ENCODE peak calls at places on chromosomes 4 and X, in six cellular contexts. G is WTC11, V is glutamatergic neuron, F is brain microvascular endothelial cell, W is activated B cell treated with CpG ODN at 0.5 μM for 24 hours, T is uterus. I is an unnamed sample.

GRCh38 chrX:143648705-143649104 is 12.8 kb upstream of the SLITRK4 start:
- DNase-seq in G (no peak), V (no peak), F (no peak), W (no peak), T (no peak), I (no peak)

GRCh38 chr4:762211-763190 is 56.9 kb downstream of the PCGF3 start:
- DNase-seq in G (no peak), V (peak; percentile 47), F (peak; percentile 36), W (no peak), T (no peak), I (no peak)

GRCh38 chrX:33134164-33134563 is 77.2 kb downstream of the DMD start:
- DNase-seq in G (no peak), V (no peak), F (no peak), W (no peak), T (no peak), I (no peak)

GRCh38 chr4:10008208-10009005 is 12.9 kb downstream of the SLC2A9 start:
- DNase-seq in G (no peak), V (no peak), F (no peak), W (no peak), T (no peak), I (no peak)

GRCh38 chr4:11488657-11489448 is 60.2 kb upstream of the HS3ST1 start:
- DNase-seq in G (no peak), V (no peak), F (no peak), W (no peak), T (no peak), I (no peak)

GRCh38 chr4:83115000-83115399 is 471 bp upstream of the PLAC8 start:
- DNase-seq in G (no peak), V (no peak), F (peak; percentile 16), W (no peak), T (no peak), I (no peak)

GRCh38 chrX:22135994-22136684 is 104.0 kb downstream of the PHEX start:
- DNase-seq in G (no peak), V (no peak), F (no peak), W (no peak), T (peak; percentile 31), I (peak; percentile 5)

GRCh38 chr4:132557660-132558059 is 591.4 kb upstream of the PCDH10 start:
- DNase-seq in G (no peak), V (no peak), F (no peak), W (no peak), T (no peak), I (no peak)

GRCh38 chrX:21968333-21968732 is 27.8 kb downstream of the SMS start:
- DNase-seq in G (no peak), V (no peak), F (no peak), W (no peak), T (no peak), I (no peak)

GRCh38 chrX:105098201-105098600 is 122.3 kb downstream of the TEX13A start:
- DNase-seq in G (no peak), V (no peak), F (no peak), W (no peak), T (no peak), I (no peak)

GRCh38 chrX:18810416-18810815 is 103.0 kb downstream of the PPEF1 start:
- DNase-seq in G (no peak), V (no peak), F (no peak), W (no peak), T (no peak), I (no peak)

GRCh38 chr4:42655921-42656735 is 777 bp downstream of the ATP8A1 start:
- DNase-seq in G (peak; percentile 40), V (peak; percentile 75), F (no peak), W (peak; percentile 57), T (peak; percentile 19), I (peak; percentile 40)

GRCh38 chr4:176387571-176387970 is 67.8 kb downstream of the SPCS3 start:
- DNase-seq in G (no peak), V (no peak), F (no peak), W (no peak), T (no peak), I (no peak)

GRCh38 chr4:1055721-1056590 is 44.5 kb downstream of the FGFRL1 start:
- DNase-seq in G (peak; percentile 59), V (no peak), F (no peak), W (peak; percentile 64), T (peak; percentile 15), I (peak; percentile 60)

GRCh38 chr4:153207027-153207426 is 2.8 kb downstream of the TRIM2 start:
- DNase-seq in G (no peak), V (no peak), F (no peak), W (no peak), T (no peak), I (no peak)

GRCh38 chr4:4831266-4831665 is 28.2 kb upstream of the MSX1 start:
- DNase-seq in G (no peak), V (no peak), F (no peak), W (no peak), T (no peak), I (no peak)

GRCh38 chr4:179124419-179124818 is 1682.2 kb upstream of the AGA start:
- DNase-seq in G (no peak), V (no peak), F (no peak), W (no peak), T (no peak), I (no peak)

GRCh38 chr4:36187723-36188333 is 56.5 kb downstream of the ARAP2 start:
- DNase-seq in G (peak; percentile 20), V (no peak), F (peak; percentile 4), W (no peak), T (no peak), I (no peak)

GRCh38 chrX:133190877-133191738 is 27.0 kb downstream of the TFDP3 start:
- DNase-seq in G (no peak), V (peak; percentile 13), F (no peak), W (no peak), T (no peak), I (no peak)

GRCh38 chrX:10259716-10260115 is 102.9 kb downstream of the CLCN4 start:
- DNase-seq in G (no peak), V (no peak), F (peak; percentile 37), W (no peak), T (no peak), I (no peak)

GRCh38 chrX:16479206-16479869 is 170.6 kb upstream of the S100G start:
- DNase-seq in G (no peak), V (no peak), F (peak; percentile 41), W (no peak), T (no peak), I (no peak)

GRCh38 chrX:16445166-16445752 is 204.7 kb upstream of the S100G start:
- DNase-seq in G (peak; percentile 27), V (peak; percentile 36), F (peak; percentile 27), W (peak; percentile 15), T (no peak), I (peak; percentile 25)

GRCh38 chr4:2818351-2818939 is 25.2 kb upstream of the ADD1 start:
- DNase-seq in G (peak; percentile 63), V (peak; percentile 78), F (no peak), W (no peak), T (no peak), I (no peak)

GRCh38 chr4:128379860-128380259 is 92.2 kb upstream of the PGRMC2 start:
- DNase-seq in G (peak; percentile 56), V (peak; percentile 20), F (peak; percentile 14), W (no peak), T (peak; percentile 38), I (peak; percentile 49)

GRCh38 chrX:109695637-109696036 is 37.4 kb downstream of the ACSL4 start:
- DNase-seq in G (no peak), V (no peak), F (no peak), W (no peak), T (no peak), I (no peak)

GRCh38 chrX:105191878-105192277 is 28.6 kb downstream of the TEX13A start:
- DNase-seq in G (peak; percentile 35), V (peak; percentile 52), F (peak; percentile 3), W (no peak), T (no peak), I (no peak)

GRCh38 chrX:19514791-19515614 is at the start of gene MAP3K15:
- DNase-seq in G (peak; percentile 46), V (peak; percentile 54), F (no peak), W (peak; percentile 13), T (no peak), I (peak; percentile 16)

DNA sequence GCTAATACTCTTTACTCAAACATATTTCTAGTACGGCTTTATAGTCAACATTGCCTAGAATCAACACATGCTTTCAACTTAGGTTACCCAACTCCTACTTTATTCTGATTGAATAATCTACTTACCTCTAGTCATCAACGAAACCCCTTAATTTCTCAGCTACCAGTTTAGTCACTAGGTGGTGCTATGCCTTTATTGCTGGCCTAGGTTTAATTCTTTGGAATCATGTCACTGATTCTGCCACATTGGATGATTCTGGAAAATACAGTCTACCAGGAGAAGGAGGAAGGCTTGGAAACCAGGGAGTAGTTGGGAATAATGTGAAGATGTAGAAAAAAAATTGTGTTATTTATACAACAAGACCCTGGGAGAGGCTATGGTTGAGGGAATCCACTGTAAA is 167.7 kb downstream of the DCAF12L2 start:
- DNase-seq in G (no peak), V (no peak), F (peak; percentile 3), W (no peak), T (no peak), I (no peak)
- TF ChIP-seq CTCF in G (no peak), V (peak; percentile 28), F (peak; percentile 7), W (no peak), T (no peak), I (no peak)

GRCh38 chr4:138050601-138051000 is 191.5 kb downstream of the SLC7A11 start:
- DNase-seq in G (peak; percentile 58), V (peak; percentile 63), F (peak; percentile 53), W (no peak), T (no peak), I (no peak)
- TF ChIP-seq CTCF in G (no peak), V (no peak), F (no peak), W (no peak), T (no peak), I (no peak)

GRCh38 chr4:25857403-25857802 is 5.4 kb downstream of the SEL1L3 start:
- DNase-seq in G (no peak), V (no peak), F (no peak), W (no peak), T (no peak), I (no peak)
- TF ChIP-seq CTCF in G (no peak), V (no peak), F (peak; percentile 35), W (no peak), T (no peak), I (no peak)

GRCh38 chrX:39396358-39396995 is 595.2 kb downstream of the MID1IP1 start:
- DNase-seq in G (no peak), V (peak; percentile 28), F (no peak), W (no peak), T (no peak), I (no peak)
- TF ChIP-seq CTCF in G (no peak), V (no peak), F (no peak), W (no peak), T (no peak), I (no peak)

DNA sequence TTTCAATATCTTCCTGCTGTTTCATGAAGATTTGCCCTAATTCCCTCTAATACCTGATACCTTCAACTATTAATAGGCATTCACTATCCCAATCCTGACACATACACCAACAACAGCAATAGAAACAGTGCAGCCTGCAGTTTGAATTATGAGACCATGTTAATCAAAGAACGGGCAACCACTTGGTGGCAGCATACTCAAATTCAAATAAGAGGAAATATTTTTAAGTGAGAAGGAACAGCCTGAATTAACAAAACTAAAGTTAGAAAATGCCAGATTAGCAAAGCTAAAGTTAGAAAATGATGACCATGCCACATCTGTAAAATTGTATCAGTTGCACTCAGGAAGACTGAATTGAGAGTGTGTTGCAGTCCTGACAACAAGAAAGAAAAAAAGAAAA is 204.9 kb downstream of the SMARCA1 start:
- DNase-seq in G (no peak), V (no peak), F (peak; percentile 26), W (no peak), T (no peak), I (no peak)
- TF ChIP-seq CTCF in G (no peak), V (no peak), F (peak; percentile 47), W (no peak), T (no peak), I (no peak)

GRCh38 chr4:150046728-150047217 is 31.5 kb upstream of the DCLK2 start:
- DNase-seq in G (no peak), V (no peak), F (no peak), W (no peak), T (no peak), I (no peak)
- TF ChIP-seq CTCF in G (no peak), V (no peak), F (no peak), W (no peak), T (no peak), I (no peak)